ENCODE peak calls at places on chromosomes 11 and 22, in seven cellular contexts. One of them, this sample, is unnamed.

GRCh38 chr11:2664331-2664730 is 35.5 kb downstream of the KCNQ1OT1 start:
- DNase-seq in brain microvascular endothelial cell: no peak
- DNase-seq in AG09319: no peak
- DNase-seq in RCC 7860: no peak
- DNase-seq in Peyer's patch: no peak
- DNase-seq in lung microvascular endothelial cell: no peak
- DNase-seq in SK-N-DZ: no peak
- DNase-seq in this sample: no peak

GRCh38 chr11:14643697-14644395 is at the start of gene PDE3B:
- DNase-seq in Peyer's patch: peak
- DNase-seq in RCC 7860: no peak
- DNase-seq in AG09319: no peak
- DNase-seq in SK-N-DZ: peak
- DNase-seq in lung microvascular endothelial cell: peak
- DNase-seq in brain microvascular endothelial cell: peak
- DNase-seq in this sample: no peak

GRCh38 chr22:17131686-17132085 is 10.5 kb upstream of the TMEM121B start:
- DNase-seq in SK-N-DZ: no peak
- DNase-seq in Peyer's patch: peak
- DNase-seq in lung microvascular endothelial cell: no peak
- DNase-seq in brain microvascular endothelial cell: no peak
- DNase-seq in AG09319: no peak
- DNase-seq in RCC 7860: no peak
- DNase-seq in this sample: peak

GRCh38 chr11:78651136-78651775 is 76.6 kb upstream of the NARS2 start:
- DNase-seq in lung microvascular endothelial cell: no peak
- DNase-seq in RCC 7860: no peak
- DNase-seq in Peyer's patch: no peak
- DNase-seq in AG09319: no peak
- DNase-seq in SK-N-DZ: no peak
- DNase-seq in brain microvascular endothelial cell: no peak
- DNase-seq in this sample: no peak

GRCh38 chr11:61958590-61958989 is 8.4 kb downstream of the BEST1 start:
- DNase-seq in RCC 7860: no peak
- DNase-seq in AG09319: no peak
- DNase-seq in lung microvascular endothelial cell: no peak
- DNase-seq in SK-N-DZ: no peak
- DNase-seq in Peyer's patch: no peak
- DNase-seq in brain microvascular endothelial cell: no peak
- DNase-seq in this sample: no peak

GRCh38 chr11:106224172-106224571 is 146.7 kb downstream of the AASDHPPT start:
- DNase-seq in brain microvascular endothelial cell: no peak
- DNase-seq in Peyer's patch: no peak
- DNase-seq in lung microvascular endothelial cell: no peak
- DNase-seq in AG09319: no peak
- DNase-seq in SK-N-DZ: no peak
- DNase-seq in RCC 7860: no peak
- DNase-seq in this sample: no peak

GRCh38 chr22:23531966-23532735 is 47.9 kb downstream of the IGLL1 start:
- DNase-seq in RCC 7860: no peak
- DNase-seq in lung microvascular endothelial cell: no peak
- DNase-seq in SK-N-DZ: no peak
- DNase-seq in Peyer's patch: peak
- DNase-seq in brain microvascular endothelial cell: no peak
- DNase-seq in AG09319: no peak
- DNase-seq in this sample: no peak

GRCh38 chr22:29257751-29258181 is 10.0 kb downstream of the RHBDD3 start:
- DNase-seq in AG09319: no peak
- DNase-seq in SK-N-DZ: no peak
- DNase-seq in lung microvascular endothelial cell: no peak
- DNase-seq in brain microvascular endothelial cell: no peak
- DNase-seq in RCC 7860: no peak
- DNase-seq in Peyer's patch: no peak
- DNase-seq in this sample: no peak

GRCh38 chr22:30649430-30650007 is 13.9 kb downstream of the SLC35E4 start:
- DNase-seq in Peyer's patch: peak
- DNase-seq in SK-N-DZ: no peak
- DNase-seq in brain microvascular endothelial cell: peak
- DNase-seq in RCC 7860: peak
- DNase-seq in AG09319: no peak
- DNase-seq in lung microvascular endothelial cell: peak
- DNase-seq in this sample: no peak

GRCh38 chr11:116328410-116328809 is 444.4 kb downstream of the BUD13 start:
- DNase-seq in RCC 7860: no peak
- DNase-seq in AG09319: no peak
- DNase-seq in Peyer's patch: no peak
- DNase-seq in lung microvascular endothelial cell: no peak
- DNase-seq in SK-N-DZ: no peak
- DNase-seq in brain microvascular endothelial cell: no peak
- DNase-seq in this sample: no peak

GRCh38 chr11:128432926-128433325 is 154.4 kb downstream of the ETS1 start:
- DNase-seq in SK-N-DZ: no peak
- DNase-seq in Peyer's patch: no peak
- DNase-seq in brain microvascular endothelial cell: no peak
- DNase-seq in RCC 7860: no peak
- DNase-seq in lung microvascular endothelial cell: no peak
- DNase-seq in AG09319: no peak
- DNase-seq in this sample: no peak

GRCh38 chr11:62540804-62541671 is 5.6 kb downstream of the AHNAK start:
- DNase-seq in Peyer's patch: no peak
- DNase-seq in SK-N-DZ: no peak
- DNase-seq in brain microvascular endothelial cell: no peak
- DNase-seq in AG09319: no peak
- DNase-seq in RCC 7860: peak
- DNase-seq in lung microvascular endothelial cell: peak
- DNase-seq in this sample: no peak

GRCh38 chr11:86372586-86372985 is 2.1 kb upstream of the CCDC81 start:
- DNase-seq in Peyer's patch: no peak
- DNase-seq in lung microvascular endothelial cell: no peak
- DNase-seq in AG09319: no peak
- DNase-seq in SK-N-DZ: no peak
- DNase-seq in RCC 7860: no peak
- DNase-seq in brain microvascular endothelial cell: no peak
- DNase-seq in this sample: no peak

GRCh38 chr11:1333860-1334259 is 24.4 kb upstream of the TOLLIP start:
- DNase-seq in Peyer's patch: no peak
- DNase-seq in lung microvascular endothelial cell: no peak
- DNase-seq in AG09319: no peak
- DNase-seq in SK-N-DZ: no peak
- DNase-seq in brain microvascular endothelial cell: no peak
- DNase-seq in RCC 7860: no peak
- DNase-seq in this sample: no peak

GRCh38 chr11:19631657-19632325 is 80.8 kb upstream of the NAV2 start:
- DNase-seq in lung microvascular endothelial cell: no peak
- DNase-seq in brain microvascular endothelial cell: no peak
- DNase-seq in Peyer's patch: no peak
- DNase-seq in AG09319: no peak
- DNase-seq in SK-N-DZ: no peak
- DNase-seq in RCC 7860: no peak
- DNase-seq in this sample: no peak

GRCh38 chr22:20438066-20438677 is 547 bp upstream of the SCARF2 start:
- DNase-seq in AG09319: no peak
- DNase-seq in SK-N-DZ: no peak
- DNase-seq in Peyer's patch: peak
- DNase-seq in RCC 7860: no peak
- DNase-seq in brain microvascular endothelial cell: no peak
- DNase-seq in lung microvascular endothelial cell: no peak
- DNase-seq in this sample: no peak

GRCh38 chr11:3626250-3626960 is 15.4 kb downstream of the ART5 start:
- DNase-seq in lung microvascular endothelial cell: no peak
- DNase-seq in Peyer's patch: no peak
- DNase-seq in brain microvascular endothelial cell: no peak
- DNase-seq in SK-N-DZ: no peak
- DNase-seq in RCC 7860: no peak
- DNase-seq in AG09319: no peak
- DNase-seq in this sample: no peak

GRCh38 chr11:117931971-117932370 is 2.8 kb upstream of the TMPRSS13 start:
- DNase-seq in AG09319: no peak
- DNase-seq in RCC 7860: no peak
- DNase-seq in Peyer's patch: peak
- DNase-seq in brain microvascular endothelial cell: no peak
- DNase-seq in SK-N-DZ: no peak
- DNase-seq in lung microvascular endothelial cell: no peak
- DNase-seq in this sample: no peak

GRCh38 chr11:47179655-47179991 is 2.9 kb upstream of the ARFGAP2 start:
- DNase-seq in SK-N-DZ: peak
- DNase-seq in lung microvascular endothelial cell: peak
- DNase-seq in Peyer's patch: no peak
- DNase-seq in AG09319: no peak
- DNase-seq in brain microvascular endothelial cell: peak
- DNase-seq in RCC 7860: peak
- DNase-seq in this sample: no peak

GRCh38 chr11:126053340-126054286 is 9.1 kb downstream of the CDON start:
- DNase-seq in AG09319: no peak
- DNase-seq in Peyer's patch: no peak
- DNase-seq in lung microvascular endothelial cell: no peak
- DNase-seq in SK-N-DZ: peak
- DNase-seq in brain microvascular endothelial cell: no peak
- DNase-seq in RCC 7860: no peak
- DNase-seq in this sample: no peak

GRCh38 chr11:100966366-100966765 is 163.2 kb downstream of the PGR start:
- DNase-seq in SK-N-DZ: no peak
- DNase-seq in lung microvascular endothelial cell: no peak
- DNase-seq in brain microvascular endothelial cell: no peak
- DNase-seq in Peyer's patch: no peak
- DNase-seq in AG09319: no peak
- DNase-seq in RCC 7860: no peak
- DNase-seq in this sample: no peak

GRCh38 chr11:10654211-10655150 is 39.1 kb downstream of the IRAG1 start:
- DNase-seq in lung microvascular endothelial cell: peak
- DNase-seq in AG09319: no peak
- DNase-seq in brain microvascular endothelial cell: no peak
- DNase-seq in SK-N-DZ: peak
- DNase-seq in Peyer's patch: no peak
- DNase-seq in RCC 7860: peak
- DNase-seq in this sample: no peak

GRCh38 chr11:1130276-1131032 is 27.3 kb upstream of the MUC5AC start:
- DNase-seq in brain microvascular endothelial cell: no peak
- DNase-seq in lung microvascular endothelial cell: no peak
- DNase-seq in RCC 7860: no peak
- DNase-seq in Peyer's patch: peak
- DNase-seq in SK-N-DZ: no peak
- DNase-seq in AG09319: no peak
- DNase-seq in this sample: no peak

GRCh38 chr11:121391914-121392313 is 60.2 kb upstream of the SORL1 start:
- DNase-seq in brain microvascular endothelial cell: no peak
- DNase-seq in SK-N-DZ: no peak
- DNase-seq in lung microvascular endothelial cell: no peak
- DNase-seq in Peyer's patch: peak
- DNase-seq in RCC 7860: no peak
- DNase-seq in AG09319: no peak
- DNase-seq in this sample: no peak

GRCh38 chr11:126547691-126548090 is 192.2 kb downstream of the ST3GAL4 start:
- DNase-seq in SK-N-DZ: no peak
- DNase-seq in lung microvascular endothelial cell: no peak
- DNase-seq in brain microvascular endothelial cell: no peak
- DNase-seq in AG09319: no peak
- DNase-seq in RCC 7860: no peak
- DNase-seq in Peyer's patch: no peak
- DNase-seq in this sample: no peak

GRCh38 chr11:76838422-76839068 is 22.2 kb upstream of the ACER3 start:
- DNase-seq in SK-N-DZ: peak
- DNase-seq in RCC 7860: no peak
- DNase-seq in AG09319: no peak
- DNase-seq in brain microvascular endothelial cell: no peak
- DNase-seq in Peyer's patch: no peak
- DNase-seq in lung microvascular endothelial cell: peak
- DNase-seq in this sample: no peak

GRCh38 chr11:102309621-102310541 is 7.4 kb upstream of the BIRC3 start:
- DNase-seq in SK-N-DZ: no peak
- DNase-seq in brain microvascular endothelial cell: no peak
- DNase-seq in AG09319: no peak
- DNase-seq in RCC 7860: no peak
- DNase-seq in lung microvascular endothelial cell: no peak
- DNase-seq in Peyer's patch: no peak
- DNase-seq in this sample: no peak

GRCh38 chr11:1060885-1061616 is 13.6 kb upstream of the MUC2 start:
- DNase-seq in Peyer's patch: peak
- DNase-seq in brain microvascular endothelial cell: peak
- DNase-seq in SK-N-DZ: no peak
- DNase-seq in AG09319: peak
- DNase-seq in RCC 7860: peak
- DNase-seq in lung microvascular endothelial cell: peak
- DNase-seq in this sample: no peak

GRCh38 chr11:21723681-21724080 is 469.2 kb upstream of the ANO5 start:
- DNase-seq in lung microvascular endothelial cell: no peak
- DNase-seq in SK-N-DZ: no peak
- DNase-seq in AG09319: no peak
- DNase-seq in Peyer's patch: no peak
- DNase-seq in RCC 7860: no peak
- DNase-seq in brain microvascular endothelial cell: no peak
- DNase-seq in this sample: no peak

GRCh38 chr11:57476883-57477506 is 16.7 kb downstream of the RTN4RL2 start:
- DNase-seq in brain microvascular endothelial cell: no peak
- DNase-seq in RCC 7860: no peak
- DNase-seq in AG09319: no peak
- DNase-seq in Peyer's patch: no peak
- DNase-seq in SK-N-DZ: no peak
- DNase-seq in lung microvascular endothelial cell: peak
- DNase-seq in this sample: no peak

GRCh38 chr11:111733009-111733408 is 33.2 kb downstream of the PPP2R1B start:
- DNase-seq in Peyer's patch: no peak
- DNase-seq in brain microvascular endothelial cell: peak
- DNase-seq in lung microvascular endothelial cell: peak
- DNase-seq in RCC 7860: peak
- DNase-seq in AG09319: peak
- DNase-seq in SK-N-DZ: no peak
- DNase-seq in this sample: no peak

GRCh38 chr22:49951001-49951677 is 9.4 kb upstream of the PIM3 start:
- DNase-seq in RCC 7860: no peak
- DNase-seq in brain microvascular endothelial cell: no peak
- DNase-seq in AG09319: no peak
- DNase-seq in SK-N-DZ: no peak
- DNase-seq in Peyer's patch: peak
- DNase-seq in lung microvascular endothelial cell: no peak
- DNase-seq in this sample: no peak